ENCODE peak calls at places on chromosomes 1 and 21, in seven cellular contexts. One of them, this sample, is unnamed. For H3K9me3 and H3K4me1, the result is how much of the 10 kb centered on the place peaks cover.

GRCh38 chr1:204045430-204045829 is 27.5 kb upstream of the SOX13 start:
- DNase-seq in mammary epithelial cell: no peak
- DNase-seq in prostate gland: no peak
- DNase-seq in adipocyte: no peak
- DNase-seq in astrocyte: no peak
- DNase-seq in pancreas: peak
- DNase-seq in upper lobe of right lung: no peak
- DNase-seq in this sample: no peak

GRCh38 chr1:17759114-17759513 is 4.0 kb downstream of the ACTL8 start:
- DNase-seq in mammary epithelial cell: no peak
- DNase-seq in prostate gland: no peak
- DNase-seq in adipocyte: no peak
- DNase-seq in astrocyte: no peak
- DNase-seq in pancreas: no peak
- DNase-seq in upper lobe of right lung: no peak
- DNase-seq in this sample: no peak

GRCh38 chr1:42977653-42978052 is 19.0 kb upstream of the SLC2A1 start:
- DNase-seq in mammary epithelial cell: no peak
- DNase-seq in prostate gland: no peak
- DNase-seq in adipocyte: no peak
- DNase-seq in astrocyte: no peak
- DNase-seq in pancreas: no peak
- DNase-seq in upper lobe of right lung: no peak
- DNase-seq in this sample: no peak

GRCh38 chr1:26269198-26269550 is 10.7 kb upstream of the SH3BGRL3 start:
- DNase-seq in mammary epithelial cell: no peak
- DNase-seq in prostate gland: no peak
- DNase-seq in adipocyte: no peak
- DNase-seq in astrocyte: no peak
- DNase-seq in pancreas: no peak
- DNase-seq in upper lobe of right lung: no peak
- DNase-seq in this sample: no peak

GRCh38 chr1:47198214-47198613 is 8.4 kb upstream of the PDZK1IP1 start:
- DNase-seq in mammary epithelial cell: no peak
- DNase-seq in prostate gland: no peak
- DNase-seq in adipocyte: no peak
- DNase-seq in astrocyte: no peak
- DNase-seq in pancreas: no peak
- DNase-seq in upper lobe of right lung: no peak
- DNase-seq in this sample: no peak

GRCh38 chr1:184986250-184986649 is 11.9 kb upstream of the NIBAN1 start:
- DNase-seq in mammary epithelial cell: peak
- DNase-seq in prostate gland: no peak
- DNase-seq in adipocyte: peak
- DNase-seq in astrocyte: peak
- DNase-seq in pancreas: no peak
- DNase-seq in upper lobe of right lung: no peak
- DNase-seq in this sample: no peak

GRCh38 chr21:34345091-34345871 is 18.5 kb upstream of the KCNE2 start:
- DNase-seq in mammary epithelial cell: no peak
- DNase-seq in prostate gland: no peak
- DNase-seq in adipocyte: peak
- DNase-seq in astrocyte: no peak
- DNase-seq in pancreas: no peak
- DNase-seq in upper lobe of right lung: no peak
- DNase-seq in this sample: no peak

GRCh38 chr21:35470522-35470921 is 421.4 kb upstream of the RUNX1 start:
- DNase-seq in mammary epithelial cell: no peak
- DNase-seq in prostate gland: no peak
- DNase-seq in adipocyte: no peak
- DNase-seq in astrocyte: no peak
- DNase-seq in pancreas: no peak
- DNase-seq in upper lobe of right lung: no peak
- DNase-seq in this sample: no peak

GRCh38 chr21:27326293-27326692 is 359.4 kb upstream of the ADAMTS5 start:
- DNase-seq in mammary epithelial cell: no peak
- DNase-seq in prostate gland: no peak
- DNase-seq in adipocyte: no peak
- DNase-seq in astrocyte: no peak
- DNase-seq in pancreas: no peak
- DNase-seq in upper lobe of right lung: no peak
- DNase-seq in this sample: no peak

GRCh38 chr1:218304281-218305039 is 19.4 kb downstream of the RRP15 start:
- DNase-seq in mammary epithelial cell: peak
- DNase-seq in prostate gland: no peak
- DNase-seq in adipocyte: no peak
- DNase-seq in astrocyte: peak
- DNase-seq in pancreas: no peak
- DNase-seq in upper lobe of right lung: no peak
- DNase-seq in this sample: no peak

GRCh38 chr1:17441265-17441992 is 2.0 kb upstream of the RCC2 start:
- DNase-seq in mammary epithelial cell: peak
- DNase-seq in prostate gland: peak
- DNase-seq in adipocyte: peak
- DNase-seq in astrocyte: peak
- DNase-seq in pancreas: no peak
- DNase-seq in upper lobe of right lung: no peak
- DNase-seq in this sample: no peak

GRCh38 chr1:30111431-30111830 is 612.0 kb downstream of the MATN1 start:
- DNase-seq in mammary epithelial cell: peak
- DNase-seq in prostate gland: peak
- DNase-seq in adipocyte: peak
- DNase-seq in astrocyte: peak
- DNase-seq in pancreas: peak
- DNase-seq in upper lobe of right lung: peak
- DNase-seq in this sample: peak

GRCh38 chr1:150902751-150903150 is 15.8 kb downstream of the CTXND2 start:
- DNase-seq in mammary epithelial cell: no peak
- DNase-seq in prostate gland: no peak
- DNase-seq in adipocyte: no peak
- DNase-seq in astrocyte: no peak
- DNase-seq in pancreas: no peak
- DNase-seq in upper lobe of right lung: no peak
- DNase-seq in this sample: no peak

GRCh38 chr1:41504126-41505035 is 19.9 kb upstream of the EDN2 start:
- DNase-seq in mammary epithelial cell: peak
- DNase-seq in prostate gland: no peak
- DNase-seq in adipocyte: peak
- DNase-seq in astrocyte: peak
- DNase-seq in pancreas: no peak
- DNase-seq in upper lobe of right lung: no peak
- DNase-seq in this sample: no peak

GRCh38 chr1:19177811-19178210 is 32.3 kb downstream of the UBR4 start:
- DNase-seq in mammary epithelial cell: no peak
- DNase-seq in prostate gland: no peak
- DNase-seq in adipocyte: no peak
- DNase-seq in astrocyte: no peak
- DNase-seq in pancreas: no peak
- DNase-seq in upper lobe of right lung: no peak
- DNase-seq in this sample: no peak

GRCh38 chr1:94038511-94038910 is 82.4 kb downstream of the ABCA4 start:
- DNase-seq in mammary epithelial cell: no peak
- DNase-seq in prostate gland: no peak
- DNase-seq in adipocyte: peak
- DNase-seq in astrocyte: peak
- DNase-seq in pancreas: no peak
- DNase-seq in upper lobe of right lung: no peak
- DNase-seq in this sample: no peak

GRCh38 chr1:87795615-87796337 is 467.1 kb downstream of the LMO4 start:
- DNase-seq in mammary epithelial cell: no peak
- DNase-seq in prostate gland: no peak
- DNase-seq in adipocyte: no peak
- DNase-seq in astrocyte: no peak
- DNase-seq in pancreas: peak
- DNase-seq in upper lobe of right lung: no peak
- DNase-seq in this sample: no peak

GRCh38 chr1:86705633-86705985 is 1.2 kb downstream of the SH3GLB1 start:
- DNase-seq in mammary epithelial cell: peak
- DNase-seq in prostate gland: peak
- DNase-seq in adipocyte: peak
- DNase-seq in astrocyte: no peak
- DNase-seq in pancreas: no peak
- DNase-seq in upper lobe of right lung: no peak
- DNase-seq in this sample: no peak

GRCh38 chr21:44556879-44557278 is 1.7 kb downstream of the KRTAP10-3 start:
- DNase-seq in mammary epithelial cell: no peak
- DNase-seq in prostate gland: no peak
- DNase-seq in adipocyte: no peak
- DNase-seq in astrocyte: no peak
- DNase-seq in pancreas: no peak
- DNase-seq in upper lobe of right lung: no peak
- DNase-seq in this sample: no peak

GRCh38 chr1:184276416-184276815 is 110.4 kb upstream of the C1orf21 start:
- DNase-seq in mammary epithelial cell: no peak
- DNase-seq in prostate gland: no peak
- DNase-seq in adipocyte: no peak
- DNase-seq in astrocyte: no peak
- DNase-seq in pancreas: no peak
- DNase-seq in upper lobe of right lung: no peak
- DNase-seq in this sample: no peak

GRCh38 chr1:115530407-115530806 is 111.4 kb upstream of the VANGL1 start:
- DNase-seq in mammary epithelial cell: no peak
- DNase-seq in prostate gland: no peak
- DNase-seq in adipocyte: peak
- DNase-seq in astrocyte: peak
- DNase-seq in pancreas: no peak
- DNase-seq in upper lobe of right lung: no peak
- DNase-seq in this sample: no peak

GRCh38 chr1:17922833-17923232 is 167.7 kb downstream of the ACTL8 start:
- DNase-seq in mammary epithelial cell: peak
- DNase-seq in prostate gland: no peak
- DNase-seq in adipocyte: peak
- DNase-seq in astrocyte: no peak
- DNase-seq in pancreas: no peak
- DNase-seq in upper lobe of right lung: no peak
- DNase-seq in this sample: peak

GRCh38 chr1:162206300-162206699 is 136.8 kb downstream of the NOS1AP start:
- DNase-seq in mammary epithelial cell: no peak
- DNase-seq in prostate gland: no peak
- DNase-seq in adipocyte: no peak
- DNase-seq in astrocyte: no peak
- DNase-seq in pancreas: no peak
- DNase-seq in upper lobe of right lung: no peak
- DNase-seq in this sample: no peak

GRCh38 chr1:185926562-185926961 is 192.4 kb downstream of the HMCN1 start:
- DNase-seq in mammary epithelial cell: no peak
- DNase-seq in prostate gland: no peak
- DNase-seq in adipocyte: peak
- DNase-seq in astrocyte: no peak
- DNase-seq in pancreas: no peak
- DNase-seq in upper lobe of right lung: no peak
- DNase-seq in this sample: no peak

GRCh38 chr1:151986501-151987190 is 7.0 kb downstream of the S100A10 start:
- DNase-seq in mammary epithelial cell: no peak
- DNase-seq in prostate gland: no peak
- DNase-seq in adipocyte: no peak
- DNase-seq in astrocyte: no peak
- DNase-seq in pancreas: no peak
- DNase-seq in upper lobe of right lung: no peak
- DNase-seq in this sample: no peak

GRCh38 chr1:156097499-156098178 is 15.4 kb upstream of the MEX3A start:
- DNase-seq in mammary epithelial cell: no peak
- DNase-seq in prostate gland: no peak
- DNase-seq in adipocyte: no peak
- DNase-seq in astrocyte: no peak
- DNase-seq in pancreas: no peak
- DNase-seq in upper lobe of right lung: no peak
- DNase-seq in this sample: no peak

GRCh38 chr1:4315202-4315601 is 339.2 kb upstream of the AJAP1 start:
- DNase-seq in mammary epithelial cell: no peak
- DNase-seq in prostate gland: no peak
- DNase-seq in adipocyte: no peak
- DNase-seq in astrocyte: no peak
- DNase-seq in pancreas: no peak
- DNase-seq in upper lobe of right lung: no peak
- DNase-seq in this sample: no peak
- H3K9me3 ChIP-seq in mammary epithelial cell: under half
- H3K9me3 ChIP-seq in prostate gland: under half
- H3K9me3 ChIP-seq in adipocyte: under half
- H3K9me3 ChIP-seq in astrocyte: under half
- H3K9me3 ChIP-seq in pancreas: under half
- H3K9me3 ChIP-seq in upper lobe of right lung: under half
- H3K9me3 ChIP-seq in this sample: under half

GRCh38 chr1:37752583-37753471 is 12.1 kb downstream of the EPHA10 start:
- DNase-seq in mammary epithelial cell: no peak
- DNase-seq in prostate gland: no peak
- DNase-seq in adipocyte: peak
- DNase-seq in astrocyte: no peak
- DNase-seq in pancreas: peak
- DNase-seq in upper lobe of right lung: peak
- DNase-seq in this sample: peak
- H3K4me3 ChIP-seq in mammary epithelial cell: no peak
- H3K4me3 ChIP-seq in prostate gland: peak
- H3K4me3 ChIP-seq in adipocyte: peak
- H3K4me3 ChIP-seq in astrocyte: no peak
- H3K4me3 ChIP-seq in pancreas: peak
- H3K4me3 ChIP-seq in upper lobe of right lung: peak
- H3K4me3 ChIP-seq in this sample: peak

GRCh38 chr1:54404263-54404662 is 1.9 kb downstream of the SSBP3 start:
- DNase-seq in mammary epithelial cell: no peak
- DNase-seq in prostate gland: no peak
- DNase-seq in adipocyte: no peak
- DNase-seq in astrocyte: no peak
- DNase-seq in pancreas: no peak
- DNase-seq in upper lobe of right lung: no peak
- DNase-seq in this sample: no peak
- H3K4me1 ChIP-seq in mammary epithelial cell: under half
- H3K4me1 ChIP-seq in prostate gland: under half
- H3K4me1 ChIP-seq in adipocyte: under half
- H3K4me1 ChIP-seq in astrocyte: under half
- H3K4me1 ChIP-seq in pancreas: under half
- H3K4me1 ChIP-seq in upper lobe of right lung: under half
- H3K4me1 ChIP-seq in this sample: under half

GRCh38 chr1:4306559-4307467 is 347.6 kb upstream of the AJAP1 start:
- DNase-seq in mammary epithelial cell: no peak
- DNase-seq in prostate gland: no peak
- DNase-seq in adipocyte: no peak
- DNase-seq in astrocyte: no peak
- DNase-seq in pancreas: no peak
- DNase-seq in upper lobe of right lung: peak
- DNase-seq in this sample: no peak

GRCh38 chr1:4307911-4308545 is 346.4 kb upstream of the AJAP1 start:
- DNase-seq in mammary epithelial cell: no peak
- DNase-seq in prostate gland: no peak
- DNase-seq in adipocyte: no peak
- DNase-seq in astrocyte: no peak
- DNase-seq in pancreas: no peak
- DNase-seq in upper lobe of right lung: peak
- DNase-seq in this sample: no peak

GRCh38 chr1:4305526-4306301 is 348.7 kb upstream of the AJAP1 start:
- DNase-seq in mammary epithelial cell: no peak
- DNase-seq in prostate gland: no peak
- DNase-seq in adipocyte: no peak
- DNase-seq in astrocyte: no peak
- DNase-seq in pancreas: no peak
- DNase-seq in upper lobe of right lung: peak
- DNase-seq in this sample: no peak

GRCh38 chr1:4308826-4309225 is 345.6 kb upstream of the AJAP1 start:
- DNase-seq in mammary epithelial cell: no peak
- DNase-seq in prostate gland: no peak
- DNase-seq in adipocyte: no peak
- DNase-seq in astrocyte: no peak
- DNase-seq in pancreas: no peak
- DNase-seq in upper lobe of right lung: peak
- DNase-seq in this sample: no peak

GRCh38 chr1:4307468-4307845 is 347.0 kb upstream of the AJAP1 start:
- DNase-seq in mammary epithelial cell: no peak
- DNase-seq in prostate gland: no peak
- DNase-seq in adipocyte: no peak
- DNase-seq in astrocyte: no peak
- DNase-seq in pancreas: no peak
- DNase-seq in upper lobe of right lung: no peak
- DNase-seq in this sample: no peak
- H3K9me3 ChIP-seq in mammary epithelial cell: under half
- H3K9me3 ChIP-seq in prostate gland: under half
- H3K9me3 ChIP-seq in adipocyte: under half
- H3K9me3 ChIP-seq in astrocyte: under half
- H3K9me3 ChIP-seq in pancreas: under half
- H3K9me3 ChIP-seq in upper lobe of right lung: under half
- H3K9me3 ChIP-seq in this sample: under half